ENCODE peak calls at places on chromosomes 4 and X, in seven cellular contexts. One of them, this sample, is unnamed.

GRCh38 chrX:154309041-154309775 is 13.6 kb downstream of the TKTL1 start:
- DNase-seq in brain microvascular endothelial cell: no peak
- DNase-seq in AG04450: no peak
- DNase-seq in T-helper 9 cell: no peak
- DNase-seq in NCI-H146: no peak
- DNase-seq in NCI-H1105 treated with DMSO at 0.1 percent for 48 hours: no peak
- DNase-seq in astrocyte of the spinal cord: no peak
- DNase-seq in this sample: no peak

GRCh38 chr4:183906486-183906735 is 1.3 kb downstream of the STOX2 start:
- DNase-seq in brain microvascular endothelial cell: no peak
- DNase-seq in AG04450: no peak
- DNase-seq in T-helper 9 cell: no peak
- DNase-seq in NCI-H146: no peak
- DNase-seq in NCI-H1105 treated with DMSO at 0.1 percent for 48 hours: no peak
- DNase-seq in astrocyte of the spinal cord: no peak
- DNase-seq in this sample: no peak

GRCh38 chr4:128718793-128719192 is 90.7 kb upstream of the JADE1 start:
- DNase-seq in brain microvascular endothelial cell: peak
- DNase-seq in AG04450: peak
- DNase-seq in T-helper 9 cell: no peak
- DNase-seq in NCI-H146: no peak
- DNase-seq in NCI-H1105 treated with DMSO at 0.1 percent for 48 hours: no peak
- DNase-seq in astrocyte of the spinal cord: peak
- DNase-seq in this sample: no peak

GRCh38 chrX:125646195-125646594 is 326.5 kb downstream of the TEX13C start:
- DNase-seq in brain microvascular endothelial cell: no peak
- DNase-seq in AG04450: no peak
- DNase-seq in T-helper 9 cell: no peak
- DNase-seq in NCI-H146: no peak
- DNase-seq in NCI-H1105 treated with DMSO at 0.1 percent for 48 hours: no peak
- DNase-seq in astrocyte of the spinal cord: no peak
- DNase-seq in this sample: no peak

GRCh38 chr4:16607241-16607640 is 291.2 kb downstream of the LDB2 start:
- DNase-seq in brain microvascular endothelial cell: no peak
- DNase-seq in AG04450: no peak
- DNase-seq in T-helper 9 cell: no peak
- DNase-seq in NCI-H146: no peak
- DNase-seq in NCI-H1105 treated with DMSO at 0.1 percent for 48 hours: no peak
- DNase-seq in astrocyte of the spinal cord: no peak
- DNase-seq in this sample: no peak

GRCh38 chr4:182770969-182771330 is 146.2 kb downstream of the DCTD start:
- DNase-seq in brain microvascular endothelial cell: no peak
- DNase-seq in AG04450: no peak
- DNase-seq in T-helper 9 cell: no peak
- DNase-seq in NCI-H146: no peak
- DNase-seq in NCI-H1105 treated with DMSO at 0.1 percent for 48 hours: no peak
- DNase-seq in astrocyte of the spinal cord: peak
- DNase-seq in this sample: no peak

GRCh38 chr4:54657556-54658313 is at the start of gene KIT:
- DNase-seq in brain microvascular endothelial cell: peak
- DNase-seq in AG04450: no peak
- DNase-seq in T-helper 9 cell: peak
- DNase-seq in NCI-H146: peak
- DNase-seq in NCI-H1105 treated with DMSO at 0.1 percent for 48 hours: peak
- DNase-seq in astrocyte of the spinal cord: peak
- DNase-seq in this sample: no peak

GRCh38 chr4:42397635-42398447 is 553 bp downstream of the SHISA3 start:
- DNase-seq in brain microvascular endothelial cell: no peak
- DNase-seq in AG04450: no peak
- DNase-seq in T-helper 9 cell: no peak
- DNase-seq in NCI-H146: no peak
- DNase-seq in NCI-H1105 treated with DMSO at 0.1 percent for 48 hours: no peak
- DNase-seq in astrocyte of the spinal cord: peak
- DNase-seq in this sample: peak

GRCh38 chr4:155946486-155946885 is 7.2 kb downstream of the CTSO start:
- DNase-seq in brain microvascular endothelial cell: peak
- DNase-seq in AG04450: no peak
- DNase-seq in T-helper 9 cell: no peak
- DNase-seq in NCI-H146: no peak
- DNase-seq in NCI-H1105 treated with DMSO at 0.1 percent for 48 hours: peak
- DNase-seq in astrocyte of the spinal cord: peak
- DNase-seq in this sample: no peak

GRCh38 chr4:121668368-121669162 is 28.2 kb downstream of the ANXA5 start:
- DNase-seq in brain microvascular endothelial cell: peak
- DNase-seq in AG04450: peak
- DNase-seq in T-helper 9 cell: no peak
- DNase-seq in NCI-H146: no peak
- DNase-seq in NCI-H1105 treated with DMSO at 0.1 percent for 48 hours: no peak
- DNase-seq in astrocyte of the spinal cord: peak
- DNase-seq in this sample: no peak

GRCh38 chr4:108370291-108370690 is 201.6 kb upstream of the LEF1 start:
- DNase-seq in brain microvascular endothelial cell: no peak
- DNase-seq in AG04450: no peak
- DNase-seq in T-helper 9 cell: no peak
- DNase-seq in NCI-H146: no peak
- DNase-seq in NCI-H1105 treated with DMSO at 0.1 percent for 48 hours: peak
- DNase-seq in astrocyte of the spinal cord: no peak
- DNase-seq in this sample: peak

GRCh38 chr4:166252487-166253402 is 379.7 kb downstream of the TLL1 start:
- DNase-seq in brain microvascular endothelial cell: peak
- DNase-seq in AG04450: no peak
- DNase-seq in T-helper 9 cell: no peak
- DNase-seq in NCI-H146: peak
- DNase-seq in NCI-H1105 treated with DMSO at 0.1 percent for 48 hours: no peak
- DNase-seq in astrocyte of the spinal cord: peak
- DNase-seq in this sample: peak

GRCh38 chrX:53421772-53422090 is 723 bp downstream of the SMC1A start:
- DNase-seq in brain microvascular endothelial cell: peak
- DNase-seq in AG04450: no peak
- DNase-seq in T-helper 9 cell: no peak
- DNase-seq in NCI-H146: peak
- DNase-seq in NCI-H1105 treated with DMSO at 0.1 percent for 48 hours: peak
- DNase-seq in astrocyte of the spinal cord: no peak
- DNase-seq in this sample: no peak

GRCh38 chrX:103360916-103361315 is 4.6 kb downstream of the TCEAL9 start:
- DNase-seq in brain microvascular endothelial cell: no peak
- DNase-seq in AG04450: no peak
- DNase-seq in T-helper 9 cell: no peak
- DNase-seq in NCI-H146: no peak
- DNase-seq in NCI-H1105 treated with DMSO at 0.1 percent for 48 hours: no peak
- DNase-seq in astrocyte of the spinal cord: no peak
- DNase-seq in this sample: no peak

GRCh38 chr4:26105372-26105771 is 191.4 kb downstream of the SMIM20 start:
- DNase-seq in brain microvascular endothelial cell: no peak
- DNase-seq in AG04450: no peak
- DNase-seq in T-helper 9 cell: no peak
- DNase-seq in NCI-H146: no peak
- DNase-seq in NCI-H1105 treated with DMSO at 0.1 percent for 48 hours: no peak
- DNase-seq in astrocyte of the spinal cord: peak
- DNase-seq in this sample: no peak

GRCh38 chr4:140269369-140269768 is 104.1 kb upstream of the SCOC start:
- DNase-seq in brain microvascular endothelial cell: no peak
- DNase-seq in AG04450: no peak
- DNase-seq in T-helper 9 cell: no peak
- DNase-seq in NCI-H146: no peak
- DNase-seq in NCI-H1105 treated with DMSO at 0.1 percent for 48 hours: no peak
- DNase-seq in astrocyte of the spinal cord: no peak
- DNase-seq in this sample: no peak

GRCh38 chrX:40734956-40735317 is 405 bp downstream of the MED14 start:
- DNase-seq in brain microvascular endothelial cell: no peak
- DNase-seq in AG04450: no peak
- DNase-seq in T-helper 9 cell: no peak
- DNase-seq in NCI-H146: peak
- DNase-seq in NCI-H1105 treated with DMSO at 0.1 percent for 48 hours: peak
- DNase-seq in astrocyte of the spinal cord: peak
- DNase-seq in this sample: peak

GRCh38 chr4:71066737-71067716 is 73.6 kb downstream of the DCK start:
- DNase-seq in brain microvascular endothelial cell: no peak
- DNase-seq in AG04450: no peak
- DNase-seq in T-helper 9 cell: no peak
- DNase-seq in NCI-H146: peak
- DNase-seq in NCI-H1105 treated with DMSO at 0.1 percent for 48 hours: no peak
- DNase-seq in astrocyte of the spinal cord: peak
- DNase-seq in this sample: no peak

GRCh38 chrX:40095588-40096394 is 2.0 kb downstream of the BCOR start:
- DNase-seq in brain microvascular endothelial cell: no peak
- DNase-seq in AG04450: no peak
- DNase-seq in T-helper 9 cell: no peak
- DNase-seq in NCI-H146: peak
- DNase-seq in NCI-H1105 treated with DMSO at 0.1 percent for 48 hours: no peak
- DNase-seq in astrocyte of the spinal cord: no peak
- DNase-seq in this sample: peak

GRCh38 chrX:30065226-30065625 is 150.1 kb upstream of the MAGEB2 start:
- DNase-seq in brain microvascular endothelial cell: peak
- DNase-seq in AG04450: peak
- DNase-seq in T-helper 9 cell: no peak
- DNase-seq in NCI-H146: no peak
- DNase-seq in NCI-H1105 treated with DMSO at 0.1 percent for 48 hours: no peak
- DNase-seq in astrocyte of the spinal cord: peak
- DNase-seq in this sample: no peak

GRCh38 chr4:186297013-186297645 is 31.1 kb downstream of the F11 start:
- DNase-seq in brain microvascular endothelial cell: peak
- DNase-seq in AG04450: peak
- DNase-seq in T-helper 9 cell: no peak
- DNase-seq in NCI-H146: peak
- DNase-seq in NCI-H1105 treated with DMSO at 0.1 percent for 48 hours: peak
- DNase-seq in astrocyte of the spinal cord: peak
- DNase-seq in this sample: peak

This sample was measured in GM12865.